ENCODE peak calls at places on chromosome 11, in ten cellular contexts. C, M, X, F, Q, U, R, L, A and G are unnamed samples.

GRCh38 chr11:113256431-113257227 is 57.8 kb upstream of the TTC12 start:
- DNase-seq in M (no peak), R (no peak), Q (no peak), C (no peak), L (no peak), A (no peak), X (no peak), F (no peak), U (no peak), G (no peak)

GRCh38 chr11:134471341-134472187 is 59.5 kb upstream of the B3GAT1 start:
- DNase-seq in A (no peak), C (no peak), Q (peak; percentile 94), F (no peak), U (no peak), R (no peak), L (no peak), M (no peak), X (no peak), G (no peak)

GRCh38 chr11:95512682-95513081 is 276.9 kb downstream of the FAM76B start:
- DNase-seq in C (no peak), Q (peak; percentile 72), R (no peak), U (peak; percentile 90), A (no peak), M (peak; percentile 83), F (peak; percentile 90), X (no peak), L (no peak), G (no peak)

GRCh38 chr11:111737180-111737876 is 28.9 kb downstream of the PPP2R1B start:
- DNase-seq in R (no peak), L (no peak), X (no peak), Q (peak; percentile 67), M (no peak), U (no peak), A (no peak), C (no peak), F (no peak), G (no peak)

GRCh38 chr11:12288934-12289666 is 88.3 kb upstream of the PARVA start:
- DNase-seq in R (no peak), Q (no peak), M (no peak), L (no peak), F (no peak), X (no peak), U (no peak), A (no peak), C (no peak), G (peak; percentile 39)

GRCh38 chr11:80718611-80719291 is 1277.9 kb upstream of the TENM4 start:
- DNase-seq in L (no peak), M (no peak), C (no peak), U (no peak), X (no peak), Q (no peak), R (no peak), A (no peak), F (no peak), G (no peak)

GRCh38 chr11:1573077-1573846 is 1.2 kb upstream of the DUSP8 start:
- DNase-seq in M (no peak), A (no peak), U (no peak), X (no peak), C (peak; percentile 54), Q (peak; percentile 87), F (no peak), L (no peak), R (no peak), G (no peak)

GRCh38 chr11:96102664-96103068 is 178.8 kb upstream of the MTMR2 start:
- DNase-seq in C (no peak), X (no peak), A (no peak), Q (no peak), M (peak; percentile 57), R (no peak), F (no peak), U (peak; percentile 78), L (no peak), G (no peak)

GRCh38 chr11:70176940-70177689 is 26.0 kb upstream of the FADD start:
- DNase-seq in M (peak; percentile 43), Q (no peak), A (no peak), F (no peak), L (no peak), U (peak; percentile 14), C (peak; percentile 70), R (peak; percentile 34), X (peak; percentile 90), G (no peak)

GRCh38 chr11:98657711-98658110 is 363.0 kb upstream of the CNTN5 start:
- DNase-seq in L (no peak), M (no peak), U (no peak), F (no peak), A (no peak), R (no peak), X (no peak), C (no peak), Q (no peak), G (no peak)

GRCh38 chr11:61186504-61186903 is 16.8 kb upstream of the PGA3 start:
- DNase-seq in R (no peak), L (no peak), X (no peak), A (no peak), M (no peak), Q (no peak), F (no peak), U (no peak), C (no peak), G (no peak)

GRCh38 chr11:117554601-117555333 is 227.1 kb downstream of the CEP164 start:
- DNase-seq in M (no peak), F (no peak), L (no peak), R (no peak), Q (no peak), X (no peak), U (no peak), A (no peak), C (no peak), G (no peak)

GRCh38 chr11:123233280-123233977 is 38.4 kb upstream of the CLMP start:
- DNase-seq in M (no peak), C (no peak), F (no peak), X (peak; percentile 28), U (no peak), A (no peak), Q (no peak), R (no peak), L (no peak), G (no peak)

GRCh38 chr11:130179396-130180306 is 20.1 kb downstream of the ST14 start:
- DNase-seq in U (no peak), X (no peak), L (no peak), A (no peak), F (no peak), C (no peak), R (no peak), M (no peak), Q (peak; percentile 62), G (peak; percentile 57)

GRCh38 chr11:69512136-69512535 is 30.7 kb downstream of the LINC01488 start:
- DNase-seq in L (no peak), Q (no peak), F (no peak), M (no peak), R (no peak), A (no peak), U (no peak), C (no peak), X (no peak), G (no peak)

GRCh38 chr11:95108159-95108611 is 18.5 kb downstream of the ENDOD1 start:
- DNase-seq in M (peak; percentile 18), F (no peak), U (peak; percentile 90), R (no peak), X (no peak), L (no peak), C (no peak), Q (peak; percentile 71), A (no peak), G (no peak)

GRCh38 chr11:34068098-34068497 is 16.6 kb downstream of the CAPRIN1 start:
- DNase-seq in Q (no peak), L (no peak), R (no peak), M (no peak), U (peak; percentile 73), A (no peak), F (no peak), C (no peak), X (no peak), G (no peak)

GRCh38 chr11:94910779-94911178 is 62.6 kb downstream of the CWC15 start:
- DNase-seq in A (no peak), C (no peak), U (peak; percentile 48), M (peak; percentile 80), R (no peak), Q (no peak), L (no peak), F (peak; percentile 49), X (no peak), G (no peak)

GRCh38 chr11:2762451-2762850 is 62.7 kb upstream of the KCNQ1OT1 start:
- DNase-seq in L (no peak), F (no peak), U (no peak), Q (peak; percentile 59), A (no peak), M (no peak), C (peak; percentile 12), X (no peak), R (no peak), G (no peak)

GRCh38 chr11:64358907-64359711 is at the start of gene RPS6KA4:
- DNase-seq in C (peak; percentile 79), R (peak; percentile 47), L (no peak), U (peak; percentile 50), X (peak; percentile 94), F (no peak), M (peak; percentile 95), Q (peak; percentile 87), A (no peak), G (no peak)

GRCh38 chr11:99683933-99684332 is 663.2 kb downstream of the CNTN5 start:
- DNase-seq in F (no peak), C (no peak), U (no peak), X (no peak), R (no peak), L (no peak), Q (no peak), A (no peak), M (no peak), G (no peak)

GRCh38 chr11:19013181-19013857 is 47.2 kb downstream of the MRGPRX2 start:
- DNase-seq in Q (no peak), L (no peak), M (no peak), A (no peak), U (no peak), R (no peak), F (no peak), C (no peak), X (no peak), G (no peak)

GRCh38 chr11:639324-639977 is 2.4 kb downstream of the DRD4 start:
- DNase-seq in L (no peak), U (no peak), M (no peak), F (no peak), X (no peak), A (no peak), Q (no peak), R (no peak), C (no peak), G (no peak)

GRCh38 chr11:77752518-77752917 is 68.0 kb downstream of the RSF1 start:
- DNase-seq in U (no peak), F (peak; percentile 8), M (no peak), L (no peak), C (no peak), R (no peak), A (no peak), X (no peak), Q (no peak), G (no peak)